ENCODE peak calls at places on chromosomes 2 and 18, in four cellular contexts. F is K562, C is WTC11, O is HepG2. M is an unnamed sample.

GRCh38 chr18:12074734-12075133 is 18.9 kb upstream of the ANKRD62 start:
- DNase-seq in F (no peak), C (no peak), O (no peak), M (peak)

GRCh38 chr2:210496512-210496911 is 20.0 kb upstream of the LANCL1 start:
- DNase-seq in F (no peak), C (no peak), O (no peak), M (no peak)

GRCh38 chr2:232478571-232479340 is 8.9 kb downstream of the ECEL1 start:
- DNase-seq in F (no peak), C (no peak), O (no peak), M (no peak)

GRCh38 chr2:176854878-176855277 is 357.7 kb upstream of the HNRNPA3 start:
- DNase-seq in F (no peak), C (no peak), O (no peak), M (no peak)

GRCh38 chr2:112277591-112278220 is 2.3 kb downstream of the ZC3H6 start:
- DNase-seq in F (no peak), C (no peak), O (no peak), M (no peak)

GRCh38 chr2:200741468-200742202 is 70.1 kb upstream of the BZW1 start:
- DNase-seq in F (no peak), C (no peak), O (peak), M (no peak)

GRCh38 chr2:2098458-2099167 is 232.5 kb downstream of the MYT1L start:
- DNase-seq in F (no peak), C (no peak), O (no peak), M (no peak)

GRCh38 chr18:44066541-44066940 is 614.1 kb upstream of the SETBP1 start:
- DNase-seq in F (no peak), C (no peak), O (no peak), M (no peak)

GRCh38 chr2:217695033-217695520 is 307.7 kb downstream of the TNS1 start:
- DNase-seq in F (no peak), C (no peak), O (no peak), M (no peak)

GRCh38 chr2:64478502-64479230 is 24.7 kb downstream of the LGALSL start:
- DNase-seq in F (no peak), C (no peak), O (no peak), M (no peak)

GRCh38 chr2:64482765-64483504 is 29.0 kb downstream of the LGALSL start:
- DNase-seq in F (no peak), C (no peak), O (no peak), M (peak)

GRCh38 chr2:64479259-64480198 is 25.6 kb downstream of the LGALSL start:
- DNase-seq in F (no peak), C (no peak), O (no peak), M (no peak)

GRCh38 chr2:64482243-64482642 is 28.3 kb downstream of the LGALSL start:
- DNase-seq in F (no peak), C (no peak), O (no peak), M (no peak)

DNA sequence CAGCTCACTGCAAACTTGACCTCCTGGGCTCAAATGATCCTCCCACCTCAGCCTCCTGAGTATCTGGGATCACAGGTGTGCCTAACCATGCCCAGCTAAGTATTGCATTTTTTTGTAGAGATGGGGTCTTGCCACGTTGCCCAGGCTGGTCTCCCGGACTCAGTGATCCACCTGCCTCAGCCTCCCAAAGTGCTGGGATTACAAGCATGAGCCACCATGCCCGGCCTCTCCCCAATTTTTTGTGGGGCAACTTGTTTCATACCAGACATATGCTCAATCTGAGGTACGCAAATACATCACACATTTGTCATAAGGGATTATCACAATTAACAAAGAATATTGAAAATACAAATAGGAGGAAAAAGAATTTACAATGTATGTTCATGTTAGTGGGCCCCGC is 27.7 kb downstream of the LGALSL start:
- DNase-seq in F (no peak), C (no peak), O (no peak), M (no peak)
- TF ChIP-seq FOXJ3 in F (no peak), C (no peak), O (no peak), M (no peak)

GRCh38 chr18:11020454-11020853 is 128.9 kb downstream of the PIEZO2 start:
- DNase-seq in F (no peak), C (no peak), O (no peak), M (no peak)
- TF ChIP-seq FOXJ3 in F (no peak), C (no peak), O (no peak), M (no peak)

DNA sequence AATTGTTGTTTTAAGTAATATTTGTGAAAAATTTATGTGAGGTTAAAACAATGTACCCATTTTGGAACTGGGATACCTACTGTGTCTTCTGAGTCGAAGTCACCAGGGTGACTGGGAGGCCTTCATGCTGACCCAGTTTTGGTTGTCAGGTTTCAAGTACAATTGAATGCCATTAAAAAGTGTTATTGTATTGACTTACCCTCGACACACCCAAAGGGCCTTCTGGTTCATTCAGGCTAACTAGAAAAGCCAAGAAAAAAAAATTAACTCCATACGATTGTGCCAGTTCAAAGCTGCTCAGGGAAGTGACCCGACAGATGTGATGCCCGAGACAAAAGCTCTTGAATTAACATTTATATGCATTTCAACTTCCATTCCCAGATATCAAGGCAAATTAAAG is 190.0 kb downstream of the ST6GAL2 start:
- DNase-seq in F (no peak), C (no peak), O (no peak), M (no peak)
- TF ChIP-seq FOXJ3 in F (no peak), C (no peak), O (no peak), M (no peak)

GRCh38 chr18:40690062-40690461 is 1265.0 kb upstream of the PIK3C3 start:
- DNase-seq in F (no peak), C (no peak), O (no peak), M (no peak)

GRCh38 chr18:40687401-40687800 is 1267.6 kb upstream of the PIK3C3 start:
- DNase-seq in F (no peak), C (no peak), O (no peak), M (no peak)

DNA sequence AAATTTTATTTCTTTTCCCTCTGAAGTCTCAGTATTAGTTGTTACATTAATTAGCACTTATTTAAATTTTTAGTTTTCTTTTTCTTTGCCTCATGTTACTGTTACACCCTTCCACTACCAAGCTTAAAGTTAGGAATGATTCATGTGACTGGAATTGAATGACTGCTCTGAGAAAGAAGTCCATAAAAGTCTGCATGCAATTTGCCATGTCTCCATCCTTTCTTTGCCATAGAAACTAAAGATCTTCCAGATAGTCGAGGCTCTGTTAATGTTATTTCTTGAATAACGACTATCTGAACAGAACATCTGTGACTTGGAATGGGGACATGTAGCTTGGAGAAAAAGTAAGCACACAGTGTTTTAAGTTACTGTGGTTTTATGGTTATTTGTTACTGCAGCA is 1269.8 kb upstream of the PIK3C3 start:
- DNase-seq in F (no peak), C (no peak), O (no peak), M (no peak)
- TF ChIP-seq FOXJ3 in F (no peak), C (no peak), O (no peak), M (no peak)

GRCh38 chr2:111226797-111227700 is 106.3 kb downstream of the BCL2L11 start:
- DNase-seq in F (no peak), C (no peak), O (no peak), M (no peak)
- TF ChIP-seq FOXJ3 in F (no peak), C (no peak), O (no peak), M (no peak)

GRCh38 chr2:235553291-235553690 is 59.4 kb downstream of the AGAP1 start:
- DNase-seq in F (no peak), C (no peak), O (no peak), M (no peak)

GRCh38 chr2:235552671-235553070 is 58.8 kb downstream of the AGAP1 start:
- DNase-seq in F (no peak), C (no peak), O (no peak), M (no peak)

GRCh38 chr2:235554936-235555335 is 61.1 kb downstream of the AGAP1 start:
- DNase-seq in F (no peak), C (no peak), O (no peak), M (no peak)

GRCh38 chr2:235554385-235554784 is 60.5 kb downstream of the AGAP1 start:
- DNase-seq in F (no peak), C (no peak), O (no peak), M (no peak)

GRCh38 chr2:235553696-235554100 is 59.9 kb downstream of the AGAP1 start:
- DNase-seq in F (no peak), C (no peak), O (no peak), M (no peak)
- TF ChIP-seq FOXJ3 in F (no peak), C (no peak), O (no peak), M (no peak)

M was measured in SK-N-SH.